ENCODE peak calls at places on chromosomes 3 and 15, in four cellular contexts. C is H7; F is AG04449; I is CD8-positive, alpha-beta T cell. D is an unnamed sample.

GRCh38 chr15:100247228-100248225 is 94.2 kb downstream of the ADAMTS17 start:
- DNase-seq in C (no peak), F (no peak), I (no peak), D (no peak)

GRCh38 chr3:138687236-138687635 is 78.7 kb downstream of the FAIM start:
- DNase-seq in C (no peak), F (no peak), I (no peak), D (no peak)

GRCh38 chr15:64349375-64349774 is 6.6 kb downstream of the CSNK1G1 start:
- DNase-seq in C (no peak), F (no peak), I (no peak), D (no peak)

GRCh38 chr15:52234596-52235541 is 43.7 kb upstream of the GNB5 start:
- DNase-seq in C (no peak), F (no peak), I (peak; percentile 72), D (no peak)

GRCh38 chr3:122387709-122388108 is 3.7 kb downstream of the FAM162A start:
- DNase-seq in C (peak; percentile 21), F (no peak), I (no peak), D (no peak)

GRCh38 chr3:168081171-168081771 is 14.5 kb downstream of the GOLIM4 start:
- DNase-seq in C (no peak), F (no peak), I (no peak), D (no peak)

GRCh38 chr15:83230242-83230641 is 22.6 kb upstream of the HDGFL3 start:
- DNase-seq in C (no peak), F (no peak), I (no peak), D (no peak)

GRCh38 chr15:90870354-90871096 is 2.1 kb downstream of the FURIN start:
- DNase-seq in C (no peak), F (no peak), I (no peak), D (no peak)

GRCh38 chr3:196454935-196455334 is 22.7 kb upstream of the UBXN7 start:
- DNase-seq in C (no peak), F (peak; percentile 28), I (no peak), D (no peak)

GRCh38 chr15:74264081-74264501 is 28.0 kb downstream of the CCDC33 start:
- DNase-seq in C (peak; percentile 81), F (no peak), I (no peak), D (no peak)

GRCh38 chr3:12175844-12176453 is 17.2 kb upstream of the TIMP4 start:
- DNase-seq in C (peak; percentile 74), F (no peak), I (peak; percentile 51), D (peak; percentile 56)

GRCh38 chr3:127092776-127093175 is 100.2 kb upstream of the PRR23E start:
- DNase-seq in C (peak; percentile 60), F (no peak), I (no peak), D (no peak)

GRCh38 chr15:51869074-51869425 is 39.6 kb downstream of the TMOD3 start:
- DNase-seq in C (no peak), F (peak; percentile 63), I (no peak), D (no peak)

GRCh38 chr3:171535799-171536198 is 75.6 kb upstream of the TNIK start:
- DNase-seq in C (no peak), F (no peak), I (no peak), D (no peak)

GRCh38 chr3:179348325-179349013 is 960 bp downstream of the MFN1 start:
- DNase-seq in C (peak; percentile 15), F (no peak), I (no peak), D (no peak)

GRCh38 chr15:64152507-64153387 is 1.2 kb downstream of the SNX22 start:
- DNase-seq in C (peak; percentile 68), F (no peak), I (peak; percentile 57), D (no peak)

GRCh38 chr3:138944136-138944658 is 2.7 kb downstream of the FOXL2 start:
- DNase-seq in C (peak; percentile 78), F (no peak), I (no peak), D (no peak)

GRCh38 chr3:22981176-22981575 is 222.0 kb upstream of the UBE2E2 start:
- DNase-seq in C (no peak), F (no peak), I (no peak), D (no peak)

GRCh38 chr15:81024265-81024875 is 23.6 kb downstream of the TLNRD1 start:
- DNase-seq in C (no peak), F (no peak), I (no peak), D (no peak)

GRCh38 chr15:86481720-86482119 is 402.0 kb downstream of the AGBL1 start:
- DNase-seq in C (no peak), F (no peak), I (no peak), D (no peak)

GRCh38 chr15:80121546-80121945 is 31.3 kb upstream of the FAH start:
- DNase-seq in C (no peak), F (no peak), I (no peak), D (no peak)

GRCh38 chr3:5053021-5053831 is 68.9 kb upstream of the ARL8B start:
- DNase-seq in C (no peak), F (peak; percentile 53), I (no peak), D (no peak)

GRCh38 chr3:143849854-143850549 is 1.7 kb upstream of the SLC9A9 start:
- DNase-seq in C (no peak), F (peak; percentile 19), I (no peak), D (no peak)

GRCh38 chr3:39108309-39108708 is 829 bp downstream of the TTC21A start:
- DNase-seq in C (no peak), F (no peak), I (no peak), D (no peak)

GRCh38 chr3:82198009-82198408 is 436.6 kb upstream of the GBE1 start:
- DNase-seq in C (no peak), F (no peak), I (no peak), D (no peak)

GRCh38 chr15:59567369-59567768 is 44.2 kb upstream of the GCNT3 start:
- DNase-seq in C (no peak), F (no peak), I (no peak), D (no peak)

GRCh38 chr3:10725067-10725466 is 91.0 kb upstream of the SLC6A11 start:
- DNase-seq in C (no peak), F (no peak), I (no peak), D (no peak)

GRCh38 chr15:81419304-81419943 is 45.4 kb upstream of the TMC3 start:
- DNase-seq in C (peak; percentile 56), F (no peak), I (no peak), D (no peak)

GRCh38 chr15:99909914-99910313 is 176.7 kb upstream of the LYSMD4 start:
- DNase-seq in C (peak; percentile 83), F (no peak), I (no peak), D (peak; percentile 19)

GRCh38 chr3:73604491-73604890 is 20.2 kb downstream of the PDZRN3 start:
- DNase-seq in C (no peak), F (no peak), I (no peak), D (no peak)

GRCh38 chr3:115834068-115834467 is 210.8 kb downstream of the GAP43 start:
- DNase-seq in C (no peak), F (peak; percentile 78), I (no peak), D (no peak)

GRCh38 chr15:72227192-72227586 is 3.8 kb downstream of the PKM start:
- DNase-seq in C (no peak), F (no peak), I (no peak), D (no peak)

GRCh38 chr3:98770261-98771039 is 7.3 kb downstream of the ST3GAL6 start:
- DNase-seq in C (no peak), F (no peak), I (no peak), D (no peak)

GRCh38 chr3:113212155-113212844 is 943 bp downstream of the BOC start:
- DNase-seq in C (peak; percentile 64), F (no peak), I (no peak), D (no peak)

GRCh38 chr3:55567121-55567520 is 80.0 kb upstream of the WNT5A start:
- DNase-seq in C (no peak), F (no peak), I (no peak), D (no peak)

GRCh38 chr15:67133738-67134576 is 68.6 kb downstream of the SMAD3 start:
- DNase-seq in C (no peak), F (no peak), I (peak; percentile 77), D (no peak)

GRCh38 chr15:40776537-40777141 is 6.9 kb downstream of the C15orf62 start:
- DNase-seq in C (no peak), F (no peak), I (peak; percentile 61), D (no peak)

GRCh38 chr3:12840591-12841084 is 727 bp downstream of the RPL32 start:
- DNase-seq in C (no peak), F (no peak), I (no peak), D (no peak)

DNA sequence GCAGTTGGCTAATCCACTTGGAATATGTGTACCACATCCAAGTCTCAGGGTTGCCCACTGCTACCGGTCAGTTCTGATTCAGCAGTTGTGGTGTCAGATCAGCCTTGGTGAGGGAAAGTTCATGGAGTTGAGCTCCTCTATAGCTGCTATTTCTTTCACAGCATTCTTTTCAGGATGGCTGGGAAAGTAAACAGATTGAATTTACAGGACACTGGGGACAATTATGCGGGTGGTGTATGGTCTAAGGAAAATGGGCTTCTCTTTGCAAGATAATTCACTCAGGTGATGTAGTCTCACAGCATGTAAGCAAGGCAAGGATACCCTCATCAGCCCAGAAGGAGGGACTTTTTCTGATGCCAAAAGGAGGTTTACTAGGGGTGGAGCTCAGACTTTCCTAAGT is 249.9 kb downstream of the DOCK3 start:
- DNase-seq in C (peak; percentile 30), F (no peak), I (no peak), D (no peak)
- H3K4me3 ChIP-seq in C (no peak overlapping the region), F (no peak overlapping the region), I (no peak overlapping the region), D (no peak overlapping the region)

GRCh38 chr3:141441381-141442365 is 45.2 kb upstream of the RASA2 start:
- DNase-seq in C (peak; percentile 65), F (peak; percentile 73), I (peak; percentile 80), D (peak; percentile 80)
- H3K4me3 ChIP-seq in C (no peak overlapping the region), F (no peak overlapping the region), I (no peak overlapping the region), D (no peak overlapping the region)

GRCh38 chr3:3172627-3173026 is 6.9 kb downstream of the CRBN start:
- DNase-seq in C (no peak), F (no peak), I (no peak), D (no peak)
- H3K4me3 ChIP-seq in C (no peak overlapping the region), F (no peak overlapping the region), I (no peak overlapping the region), D (no peak overlapping the region)

DNA sequence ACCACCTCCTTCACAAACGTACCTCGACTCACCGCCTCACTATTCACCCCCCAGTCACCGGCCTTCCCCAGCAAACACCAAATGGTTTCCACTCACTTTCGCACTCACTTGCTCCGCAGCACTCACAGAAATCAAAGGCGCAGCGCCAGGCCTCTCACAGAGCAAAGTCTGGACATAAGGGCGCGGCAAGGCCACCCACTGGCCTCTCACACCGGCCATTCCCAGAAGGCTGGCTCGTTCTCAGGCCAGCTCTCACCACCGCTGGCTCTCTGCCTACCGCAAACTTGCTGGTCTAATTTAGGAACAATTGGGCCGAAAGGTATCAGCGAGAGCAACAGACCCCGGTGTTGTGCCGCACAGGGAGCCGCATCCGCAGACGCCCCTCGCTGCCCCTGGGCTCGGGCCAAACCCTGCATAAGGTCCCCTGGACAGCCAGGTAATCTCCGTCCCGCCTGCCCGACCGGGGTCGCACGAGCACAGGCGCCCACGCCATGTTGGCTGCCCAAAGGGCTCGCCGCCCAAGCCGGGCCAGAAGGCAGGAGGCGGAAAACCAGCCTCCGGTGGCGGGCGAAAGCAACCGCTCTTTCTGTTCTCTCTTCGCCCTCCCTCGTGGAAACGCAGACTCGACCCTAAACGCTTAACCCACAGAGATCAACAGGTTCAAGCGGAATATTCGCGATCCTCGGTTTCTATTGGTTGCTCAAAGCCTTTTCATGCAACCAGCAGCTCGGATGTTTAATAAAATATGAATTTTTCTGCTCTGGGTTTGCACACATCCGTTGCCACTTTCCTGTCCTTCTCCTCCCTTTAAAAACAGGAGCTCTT is 2.9 kb downstream of the SHOX2 start:
- DNase-seq in C (peak; percentile 60), F (no peak), I (peak; percentile 53), D (no peak)
- H3K4me3 ChIP-seq in C (peak overlapping the region; percentile 37), F (peak overlapping the region; percentile 88), I (no peak overlapping the region), D (no peak overlapping the region)

GRCh38 chr15:92903956-92904831 is 4.1 kb downstream of the CHD2 start:
- DNase-seq in C (peak; percentile 94), F (peak; percentile 88), I (peak; percentile 99), D (peak; percentile 99)
- H3K4me3 ChIP-seq in C (peak overlapping the region; percentile 57), F (peak overlapping the region; percentile 66), I (peak overlapping the region; percentile 88), D (peak overlapping the region; percentile 51)

GRCh38 chr3:183515968-183516851 is 39.3 kb downstream of the KLHL6 start:
- DNase-seq in C (peak; percentile 32), F (no peak), I (peak; percentile 74), D (no peak)
- H3K4me3 ChIP-seq in C (no peak overlapping the region), F (no peak overlapping the region), I (no peak overlapping the region), D (no peak overlapping the region)